ENCODE peak calls at places on chromosomes 13 and 19, in eight cellular contexts. L is kidney glomerular epithelial cell; H is neural progenitor cell; J is NCI-H1694 treated with DMSO at 0.1 percent for 48 hours; U is suprapubic skin; N is stimulated activated CD8-positive, alpha-beta memory T cell treated with anti-CD3 and anti-CD28 coated beads, Interleukin-15, amount 100 ng/mL, for 1 hour; V is stimulated activated CD4-positive, alpha-beta T cell treated with anti-CD3 and anti-CD28 coated beads, Interleukin-1b, Interleukin-23, amount 100 ng/mL, for 48 hours; C is astrocyte of the hippocampus. O is an unnamed sample.

GRCh38 chr19:1933245-1933644 is 7.7 kb upstream of the CSNK1G2 start:
- DNase-seq in J (no peak), V (no peak), N (no peak), U (no peak), L (no peak), H (no peak), C (no peak), O (no peak)

GRCh38 chr13:39918837-39919236 is 263.4 kb downstream of the COG6 start:
- DNase-seq in J (no peak), U (no peak), L (no peak), C (no peak), N (no peak), V (no peak), H (no peak), O (no peak)

GRCh38 chr13:20684041-20684440 is 19.5 kb upstream of the IL17D start:
- DNase-seq in L (no peak), H (no peak), V (no peak), N (no peak), U (no peak), J (no peak), C (no peak), O (peak)

GRCh38 chr13:99893567-99893966 is 78.0 kb downstream of the ZIC5 start:
- DNase-seq in C (no peak), N (no peak), J (no peak), H (no peak), U (no peak), L (no peak), V (no peak), O (no peak)

GRCh38 chr19:4018140-4018613 is 10.6 kb downstream of the PIAS4 start:
- DNase-seq in J (no peak), V (no peak), N (no peak), H (no peak), C (no peak), L (no peak), U (no peak), O (no peak)

GRCh38 chr13:80502359-80502758 is 161.4 kb upstream of the SPRY2 start:
- DNase-seq in C (no peak), V (no peak), L (no peak), H (no peak), J (no peak), U (no peak), N (no peak), O (no peak)

GRCh38 chr13:27339299-27339698 is 68.7 kb downstream of the RASL11A start:
- DNase-seq in J (peak), N (no peak), V (peak), H (peak), L (no peak), U (no peak), C (no peak), O (peak)

GRCh38 chr19:12995596-12996541 is 594 bp downstream of the NFIX start:
- DNase-seq in N (no peak), J (no peak), V (no peak), L (no peak), U (no peak), H (no peak), C (peak), O (no peak)

O was measured in islet precursor cell.